ENCODE peak calls at places on chromosomes 2 and 18, in seven cellular contexts. H is A549, X is BJ, O is adrenal gland, E is AG04450, P is cardiac fibroblast, A is fibroblast of pulmonary artery. L is an unnamed sample.

GRCh38 chr2:101832114-101832513 is 134.6 kb downstream of the MAP4K4 start:
- DNase-seq in P (no peak), O (no peak), A (no peak), X (no peak), H (no peak), E (no peak), L (no peak)

GRCh38 chr2:68766378-68766845 is 31.8 kb downstream of the ARHGAP25 start:
- DNase-seq in P (peak; percentile 81), E (no peak), O (peak; percentile 57), H (no peak), X (no peak), A (peak; percentile 93), L (no peak)

GRCh38 chr2:100104718-100105677 is 37.4 kb downstream of the AFF3 start:
- DNase-seq in A (no peak), X (no peak), O (no peak), H (no peak), E (no peak), P (no peak), L (peak; percentile 14)

GRCh38 chr2:71465356-71465755 is 12.0 kb downstream of the DYSF start:
- DNase-seq in O (no peak), H (no peak), A (no peak), P (no peak), E (no peak), X (no peak), L (no peak)

GRCh38 chr18:3340682-3341097 is 78.8 kb downstream of the MYL12B start:
- DNase-seq in O (no peak), H (no peak), P (no peak), A (peak; percentile 39), X (no peak), E (no peak), L (no peak)

GRCh38 chr2:109736177-109736827 is 57.8 kb upstream of the RGPD5 start:
- DNase-seq in P (peak; percentile 82), A (peak; percentile 79), E (peak; percentile 27), H (peak; percentile 74), X (peak; percentile 23), O (peak; percentile 57), L (peak; percentile 73)

GRCh38 chr2:135030826-135031225 is 16.4 kb downstream of the MAP3K19 start:
- DNase-seq in X (no peak), H (peak; percentile 21), O (no peak), A (peak; percentile 80), E (no peak), P (peak; percentile 67), L (peak; percentile 62)

GRCh38 chr2:2856723-2857415 is 520.7 kb downstream of the EIPR1 start:
- DNase-seq in E (no peak), P (no peak), O (no peak), H (no peak), A (no peak), X (no peak), L (no peak)

GRCh38 chr2:217923007-217923686 is 79.6 kb downstream of the TNS1 start:
- DNase-seq in O (no peak), E (no peak), H (no peak), P (no peak), X (no peak), A (no peak), L (no peak)

GRCh38 chr2:217920879-217921603 is 81.8 kb downstream of the TNS1 start:
- DNase-seq in P (peak; percentile 59), H (no peak), E (no peak), X (no peak), A (peak; percentile 57), O (peak; percentile 87), L (no peak)

GRCh38 chr2:217924346-217924901 is 78.4 kb downstream of the TNS1 start:
- DNase-seq in X (no peak), P (no peak), O (no peak), A (no peak), H (no peak), E (no peak), L (no peak)

GRCh38 chr2:217919781-217920351 is 82.9 kb downstream of the TNS1 start:
- DNase-seq in E (peak; percentile 61), P (peak; percentile 68), O (peak; percentile 79), A (peak; percentile 89), X (no peak), H (peak; percentile 32), L (peak; percentile 55)

GRCh38 chr2:217922101-217923006 is 80.4 kb downstream of the TNS1 start:
- DNase-seq in P (peak; percentile 54), O (no peak), A (peak; percentile 34), E (no peak), X (no peak), H (no peak), L (no peak)
- H3K4me3 ChIP-seq in P (no peak overlapping the region), O (no peak overlapping the region), A (no peak overlapping the region), E (no peak overlapping the region), X (no peak overlapping the region), H (no peak overlapping the region), L (no peak overlapping the region)

DNA sequence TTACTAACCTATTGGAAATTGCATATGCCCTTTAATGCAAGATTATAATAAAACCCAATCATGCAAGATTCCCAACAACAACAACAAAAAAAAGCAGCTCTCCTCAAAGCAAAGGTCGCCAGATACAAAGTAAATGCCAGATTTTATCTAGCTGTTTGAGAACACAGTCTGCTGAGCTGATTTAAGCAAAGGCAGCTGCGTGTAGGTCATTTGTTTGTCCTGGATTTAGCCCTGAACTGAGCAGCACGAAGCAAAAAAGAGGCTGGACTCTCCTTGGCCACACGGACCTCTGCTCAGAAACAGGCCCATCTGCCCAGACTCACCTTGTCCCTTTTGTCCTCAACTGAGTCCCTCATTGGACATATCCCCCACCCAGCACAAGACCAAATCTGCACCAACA is 91.5 kb downstream of the PID1 start:
- DNase-seq in X (no peak), P (no peak), H (no peak), E (no peak), O (peak; percentile 39), A (no peak), L (no peak)
- TF ChIP-seq CTCF in X (no peak), P (no peak), H (no peak), E (no peak), O (no peak), A (no peak), L (no peak)

GRCh38 chr2:151287513-151288250 is 1.8 kb downstream of the NMI start:
- DNase-seq in O (no peak), A (no peak), P (no peak), E (no peak), H (no peak), X (no peak), L (no peak)
- H3K4me3 ChIP-seq in O (no peak overlapping the region), A (no peak overlapping the region), P (no peak overlapping the region), E (no peak overlapping the region), H (peak overlapping the region; percentile 60), X (no peak overlapping the region), L (no peak overlapping the region)

DNA sequence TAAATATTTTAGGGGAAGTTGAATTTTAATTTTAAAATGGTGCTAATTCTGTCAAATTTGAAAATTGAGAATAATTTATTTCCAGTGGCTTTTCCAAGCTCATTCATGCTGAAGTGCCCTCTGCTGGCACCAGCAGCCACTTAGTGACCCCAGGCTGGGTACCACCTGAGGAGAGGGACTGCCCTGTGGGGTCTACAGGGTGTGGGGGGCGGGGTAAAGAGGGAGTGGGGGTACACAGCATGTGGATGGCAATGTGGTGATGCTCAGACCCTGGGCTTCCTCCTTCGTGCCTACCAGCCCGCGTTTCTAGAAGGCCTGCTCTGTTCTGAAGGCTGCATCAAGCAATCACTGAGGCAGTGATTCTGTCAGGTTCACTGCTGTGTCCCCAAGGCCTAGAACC is 45.1 kb upstream of the SCLY start:
- DNase-seq in A (no peak), X (no peak), E (no peak), P (no peak), H (no peak), O (no peak), L (no peak)
- TF ChIP-seq CTCF in A (peak; percentile 29), X (peak; percentile 18), E (no peak), P (peak; percentile 21), H (peak; percentile 30), O (no peak), L (peak; percentile 26)

GRCh38 chr2:51579412-51579811 is 547.5 kb upstream of the NRXN1 start:
- DNase-seq in E (no peak), A (no peak), X (no peak), H (no peak), O (no peak), P (no peak), L (no peak)

DNA sequence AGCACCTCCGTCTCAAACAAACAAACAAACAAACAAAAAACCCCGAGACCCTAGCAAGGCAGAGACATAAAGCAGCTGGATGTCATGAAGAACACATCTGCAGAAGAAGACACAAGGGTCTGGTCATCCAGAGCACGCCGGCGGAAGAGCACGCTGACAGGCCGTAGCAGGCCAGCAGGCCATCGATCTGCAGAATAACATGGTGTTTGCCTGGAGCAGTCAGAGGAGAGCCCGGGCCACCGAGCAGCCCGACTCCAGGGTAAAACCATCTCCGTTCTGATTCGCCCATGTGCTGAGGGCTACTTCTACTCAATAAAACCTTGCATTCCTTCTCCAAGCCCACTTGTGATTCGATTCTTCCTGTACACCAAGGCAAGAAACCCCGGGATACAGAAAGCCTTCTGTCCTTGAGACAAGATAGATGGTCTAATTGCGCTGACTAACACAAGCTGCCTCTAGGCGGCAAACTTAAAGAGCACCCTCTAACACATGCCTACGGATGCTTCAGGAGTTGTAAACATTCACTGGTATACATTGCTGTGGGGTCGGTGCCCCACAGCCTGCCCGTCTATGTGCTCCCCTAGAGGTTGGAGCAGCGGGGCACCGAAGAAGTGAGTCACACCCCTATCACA is 549.8 kb upstream of the NRXN1 start:
- DNase-seq in H (peak; percentile 1), O (no peak), P (no peak), E (no peak), A (no peak), X (no peak), L (no peak)
- H3K4me3 ChIP-seq in H (no peak overlapping the region), O (no peak overlapping the region), P (no peak overlapping the region), E (no peak overlapping the region), A (no peak overlapping the region), X (no peak overlapping the region), L (no peak overlapping the region)

DNA sequence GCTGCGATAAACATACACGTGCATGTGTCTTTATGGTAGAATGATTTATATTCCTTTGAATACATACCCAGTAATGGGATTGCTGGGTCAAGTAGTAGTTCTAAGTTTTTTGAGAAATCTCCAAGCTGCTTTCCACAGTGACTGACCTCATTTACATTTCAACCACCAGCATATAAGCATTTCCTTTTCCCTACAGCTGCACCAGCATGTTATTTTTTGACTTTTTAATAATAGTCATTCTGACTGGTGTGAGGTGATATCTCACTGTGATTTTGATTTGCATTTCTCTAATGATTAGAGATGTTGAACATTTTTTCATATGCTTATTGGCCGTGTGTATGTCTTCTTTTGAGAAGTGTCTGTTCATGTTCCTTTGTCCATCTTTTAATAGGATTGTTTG is 22.8 kb downstream of the GALNT1 start:
- DNase-seq in A (no peak), O (no peak), E (no peak), X (no peak), H (no peak), P (no peak), L (no peak)
- TF ChIP-seq CTCF in A (no peak), O (no peak), E (no peak), X (no peak), H (no peak), P (no peak), L (no peak)